ENCODE peak calls at places on chromosomes 13 and 19, in six cellular contexts. One of them, this sample, is unnamed.

GRCh38 chr13:26327905-26328304 is 74.0 kb downstream of the CDK8 start:
- DNase-seq in GM23338: no peak
- DNase-seq in colonic mucosa: no peak
- DNase-seq in heart right ventricle: no peak
- DNase-seq in MG63: no peak
- DNase-seq in CD8-positive, alpha-beta memory T cell: no peak
- DNase-seq in this sample: no peak

GRCh38 chr19:33868076-33868735 is 71.5 kb downstream of the KCTD15 start:
- DNase-seq in CD8-positive, alpha-beta memory T cell: no peak
- DNase-seq in colonic mucosa: no peak
- DNase-seq in GM23338: no peak
- DNase-seq in heart right ventricle: no peak
- DNase-seq in MG63: no peak
- DNase-seq in this sample: no peak

GRCh38 chr13:22175815-22176214 is 504.9 kb downstream of the FGF9 start:
- DNase-seq in heart right ventricle: no peak
- DNase-seq in CD8-positive, alpha-beta memory T cell: no peak
- DNase-seq in colonic mucosa: no peak
- DNase-seq in GM23338: peak; percentile 18
- DNase-seq in MG63: no peak
- DNase-seq in this sample: no peak

GRCh38 chr13:35164324-35164932 is 222.4 kb downstream of the NBEA start:
- DNase-seq in colonic mucosa: no peak
- DNase-seq in GM23338: peak; percentile 76
- DNase-seq in CD8-positive, alpha-beta memory T cell: no peak
- DNase-seq in heart right ventricle: no peak
- DNase-seq in MG63: no peak
- DNase-seq in this sample: no peak

GRCh38 chr13:101785858-101786257 is 333.4 kb downstream of the ITGBL1 start:
- DNase-seq in heart right ventricle: peak; percentile 14
- DNase-seq in colonic mucosa: no peak
- DNase-seq in CD8-positive, alpha-beta memory T cell: no peak
- DNase-seq in MG63: peak; percentile 28
- DNase-seq in GM23338: peak; percentile 77
- DNase-seq in this sample: no peak

GRCh38 chr13:26568132-26568815 is 10.8 kb downstream of the WASF3 start:
- DNase-seq in colonic mucosa: no peak
- DNase-seq in heart right ventricle: no peak
- DNase-seq in CD8-positive, alpha-beta memory T cell: no peak
- DNase-seq in MG63: no peak
- DNase-seq in GM23338: peak; percentile 16
- DNase-seq in this sample: no peak

GRCh38 chr13:81771948-81772347 is 1431.0 kb upstream of the SPRY2 start:
- DNase-seq in GM23338: no peak
- DNase-seq in CD8-positive, alpha-beta memory T cell: no peak
- DNase-seq in heart right ventricle: no peak
- DNase-seq in colonic mucosa: no peak
- DNase-seq in MG63: no peak
- DNase-seq in this sample: no peak

GRCh38 chr13:110304256-110304655 is 2.7 kb downstream of the COL4A1 start:
- DNase-seq in CD8-positive, alpha-beta memory T cell: no peak
- DNase-seq in heart right ventricle: no peak
- DNase-seq in colonic mucosa: no peak
- DNase-seq in GM23338: no peak
- DNase-seq in MG63: no peak
- DNase-seq in this sample: no peak

GRCh38 chr13:34577051-34577450 is 365.0 kb upstream of the NBEA start:
- DNase-seq in colonic mucosa: no peak
- DNase-seq in GM23338: no peak
- DNase-seq in CD8-positive, alpha-beta memory T cell: no peak
- DNase-seq in heart right ventricle: no peak
- DNase-seq in MG63: no peak
- DNase-seq in this sample: no peak

GRCh38 chr13:109273326-109273751 is 513.0 kb downstream of the IRS2 start:
- DNase-seq in MG63: no peak
- DNase-seq in heart right ventricle: no peak
- DNase-seq in GM23338: no peak
- DNase-seq in colonic mucosa: no peak
- DNase-seq in CD8-positive, alpha-beta memory T cell: no peak
- DNase-seq in this sample: no peak

GRCh38 chr13:104586010-104586746 is 1520.0 kb upstream of the SLC10A2 start:
- DNase-seq in CD8-positive, alpha-beta memory T cell: no peak
- DNase-seq in GM23338: peak; percentile 6
- DNase-seq in heart right ventricle: no peak
- DNase-seq in colonic mucosa: peak; percentile 57
- DNase-seq in MG63: no peak
- DNase-seq in this sample: no peak

GRCh38 chr13:114112826-114113322 is 19.5 kb downstream of the RASA3 start:
- DNase-seq in GM23338: peak; percentile 59
- DNase-seq in heart right ventricle: no peak
- DNase-seq in colonic mucosa: no peak
- DNase-seq in CD8-positive, alpha-beta memory T cell: peak; percentile 34
- DNase-seq in MG63: no peak
- DNase-seq in this sample: no peak

GRCh38 chr13:112746044-112746443 is 56.2 kb downstream of the ATP11A start:
- DNase-seq in GM23338: no peak
- DNase-seq in heart right ventricle: no peak
- DNase-seq in MG63: no peak
- DNase-seq in colonic mucosa: no peak
- DNase-seq in CD8-positive, alpha-beta memory T cell: no peak
- DNase-seq in this sample: no peak

GRCh38 chr19:47255947-47256687 is at the start of gene CCDC9:
- DNase-seq in GM23338: peak; percentile 98
- DNase-seq in colonic mucosa: peak; percentile 96
- DNase-seq in CD8-positive, alpha-beta memory T cell: peak; percentile 96
- DNase-seq in MG63: peak; percentile 98
- DNase-seq in heart right ventricle: peak; percentile 95
- DNase-seq in this sample: peak; percentile 85

GRCh38 chr13:24456396-24456795 is 56.2 kb downstream of the PARP4 start:
- DNase-seq in MG63: no peak
- DNase-seq in GM23338: no peak
- DNase-seq in colonic mucosa: no peak
- DNase-seq in heart right ventricle: no peak
- DNase-seq in CD8-positive, alpha-beta memory T cell: no peak
- DNase-seq in this sample: no peak

GRCh38 chr13:73983109-73983508 is 151.1 kb downstream of the KLF12 start:
- DNase-seq in heart right ventricle: no peak
- DNase-seq in MG63: peak; percentile 24
- DNase-seq in CD8-positive, alpha-beta memory T cell: no peak
- DNase-seq in colonic mucosa: no peak
- DNase-seq in GM23338: no peak
- DNase-seq in this sample: no peak

GRCh38 chr19:33273065-33273736 is 29.1 kb downstream of the CEBPA start:
- DNase-seq in heart right ventricle: no peak
- DNase-seq in MG63: no peak
- DNase-seq in GM23338: no peak
- DNase-seq in colonic mucosa: no peak
- DNase-seq in CD8-positive, alpha-beta memory T cell: no peak
- DNase-seq in this sample: no peak

GRCh38 chr13:33953203-33953602 is 135.3 kb downstream of the RFC3 start:
- DNase-seq in CD8-positive, alpha-beta memory T cell: no peak
- DNase-seq in GM23338: no peak
- DNase-seq in heart right ventricle: no peak
- DNase-seq in MG63: no peak
- DNase-seq in colonic mucosa: no peak
- DNase-seq in this sample: no peak

GRCh38 chr19:55495646-55496349 is 7.6 kb downstream of the SSC5D start:
- DNase-seq in GM23338: no peak
- DNase-seq in colonic mucosa: no peak
- DNase-seq in heart right ventricle: no peak
- DNase-seq in CD8-positive, alpha-beta memory T cell: no peak
- DNase-seq in MG63: no peak
- DNase-seq in this sample: no peak

GRCh38 chr13:28475916-28476725 is 18.8 kb downstream of the FLT1 start:
- DNase-seq in CD8-positive, alpha-beta memory T cell: no peak
- DNase-seq in colonic mucosa: no peak
- DNase-seq in heart right ventricle: no peak
- DNase-seq in MG63: no peak
- DNase-seq in GM23338: no peak
- DNase-seq in this sample: no peak

GRCh38 chr13:110915874-110916670 is 1.2 kb upstream of the ANKRD10 start:
- DNase-seq in GM23338: no peak
- DNase-seq in MG63: no peak
- DNase-seq in heart right ventricle: no peak
- DNase-seq in CD8-positive, alpha-beta memory T cell: no peak
- DNase-seq in colonic mucosa: no peak
- DNase-seq in this sample: no peak

GRCh38 chr13:46728777-46729176 is 68.2 kb downstream of the ESD start:
- DNase-seq in colonic mucosa: no peak
- DNase-seq in MG63: no peak
- DNase-seq in CD8-positive, alpha-beta memory T cell: no peak
- DNase-seq in heart right ventricle: no peak
- DNase-seq in GM23338: peak; percentile 78
- DNase-seq in this sample: no peak

GRCh38 chr13:73943137-73943964 is 190.9 kb downstream of the KLF12 start:
- DNase-seq in colonic mucosa: no peak
- DNase-seq in CD8-positive, alpha-beta memory T cell: no peak
- DNase-seq in GM23338: no peak
- DNase-seq in MG63: no peak
- DNase-seq in heart right ventricle: no peak
- DNase-seq in this sample: no peak

GRCh38 chr13:32243695-32244094 is 71.5 kb downstream of the ZAR1L start:
- DNase-seq in heart right ventricle: no peak
- DNase-seq in colonic mucosa: no peak
- DNase-seq in GM23338: no peak
- DNase-seq in CD8-positive, alpha-beta memory T cell: no peak
- DNase-seq in MG63: no peak
- DNase-seq in this sample: no peak
- H3K27me3 ChIP-seq in heart right ventricle: no peaks in the 10 kb centered on the region
- H3K27me3 ChIP-seq in colonic mucosa: no peaks in the 10 kb centered on the region
- H3K27me3 ChIP-seq in GM23338: no peaks in the 10 kb centered on the region
- H3K27me3 ChIP-seq in CD8-positive, alpha-beta memory T cell: no peaks in the 10 kb centered on the region
- H3K27me3 ChIP-seq in MG63: no peaks in the 10 kb centered on the region
- H3K27me3 ChIP-seq in this sample: no peaks in the 10 kb centered on the region

DNA sequence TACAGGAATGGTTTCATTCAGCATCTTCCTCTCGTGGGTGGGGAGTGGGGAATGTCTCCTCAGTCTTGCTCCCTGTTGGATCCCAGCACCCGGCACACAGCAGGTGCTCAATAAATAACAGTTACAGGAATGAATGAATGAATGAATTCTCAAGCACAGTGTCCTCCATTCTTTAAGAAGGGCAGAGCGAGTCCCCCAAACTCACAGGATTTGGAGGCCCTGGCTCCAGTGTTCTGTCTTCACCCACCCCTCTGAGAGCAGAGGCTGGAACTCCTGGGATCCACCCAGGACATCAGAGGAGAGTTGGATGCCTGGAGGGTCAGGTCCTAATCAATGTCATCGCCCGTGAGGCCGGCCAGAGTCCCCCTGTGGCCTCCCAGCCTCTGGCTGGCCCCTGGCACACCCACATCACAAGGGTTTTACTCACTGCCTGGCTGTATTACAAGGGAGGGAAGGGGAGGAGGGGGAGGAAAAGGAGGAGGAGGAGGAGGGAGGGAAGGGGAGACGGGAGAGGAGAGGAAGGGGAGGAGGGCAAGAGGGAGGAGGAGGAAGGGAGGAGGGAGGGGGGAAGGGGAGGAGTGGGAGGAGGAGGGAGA is 8.7 kb upstream of the CREB3L3 start:
- DNase-seq in colonic mucosa: peak; percentile 81
- DNase-seq in GM23338: no peak
- DNase-seq in MG63: peak; percentile 27
- DNase-seq in heart right ventricle: no peak
- DNase-seq in CD8-positive, alpha-beta memory T cell: no peak
- DNase-seq in this sample: no peak
- H3K27me3 ChIP-seq in colonic mucosa: no peaks in the 10 kb centered on the region
- H3K27me3 ChIP-seq in GM23338: no peaks in the 10 kb centered on the region
- H3K27me3 ChIP-seq in MG63: no peaks in the 10 kb centered on the region
- H3K27me3 ChIP-seq in heart right ventricle: peaks cover 9% of the 10 kb centered on the region
- H3K27me3 ChIP-seq in CD8-positive, alpha-beta memory T cell: peaks cover 5% of the 10 kb centered on the region
- H3K27me3 ChIP-seq in this sample: peaks cover 8% of the 10 kb centered on the region

DNA sequence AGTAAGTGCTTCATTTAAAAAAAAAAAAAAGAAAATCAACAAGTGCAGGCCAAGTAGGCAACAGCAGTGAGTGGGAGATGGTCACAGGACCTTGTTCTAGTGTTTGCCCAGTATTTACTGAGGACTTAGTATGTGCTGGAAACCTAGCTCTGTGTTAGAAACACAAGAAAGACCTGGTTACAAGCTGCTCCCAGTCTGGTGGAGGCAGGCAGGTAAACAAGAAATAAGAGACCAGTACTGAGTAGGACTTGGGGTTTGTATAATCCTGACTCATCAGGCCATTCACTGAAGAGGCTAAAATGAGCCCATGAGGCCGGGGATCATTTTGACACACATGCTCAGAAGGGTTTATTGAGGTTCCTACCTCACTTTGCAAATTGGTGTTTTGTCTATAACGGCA is 21.5 kb upstream of the SERPINE3 start:
- DNase-seq in colonic mucosa: no peak
- DNase-seq in MG63: no peak
- DNase-seq in CD8-positive, alpha-beta memory T cell: no peak
- DNase-seq in heart right ventricle: no peak
- DNase-seq in GM23338: no peak
- DNase-seq in this sample: no peak
- H3K27me3 ChIP-seq in colonic mucosa: no peaks in the 10 kb centered on the region
- H3K27me3 ChIP-seq in MG63: no peaks in the 10 kb centered on the region
- H3K27me3 ChIP-seq in CD8-positive, alpha-beta memory T cell: no peaks in the 10 kb centered on the region
- H3K27me3 ChIP-seq in heart right ventricle: no peaks in the 10 kb centered on the region
- H3K27me3 ChIP-seq in GM23338: no peaks in the 10 kb centered on the region
- H3K27me3 ChIP-seq in this sample: no peaks in the 10 kb centered on the region

GRCh38 chr19:41545547-41545946 is 30.4 kb upstream of the CEACAM21 start:
- DNase-seq in GM23338: no peak
- DNase-seq in colonic mucosa: no peak
- DNase-seq in CD8-positive, alpha-beta memory T cell: no peak
- DNase-seq in MG63: no peak
- DNase-seq in heart right ventricle: no peak
- DNase-seq in this sample: no peak

GRCh38 chr19:41540041-41540695 is 35.8 kb upstream of the CEACAM21 start:
- DNase-seq in MG63: no peak
- DNase-seq in colonic mucosa: no peak
- DNase-seq in GM23338: no peak
- DNase-seq in heart right ventricle: no peak
- DNase-seq in CD8-positive, alpha-beta memory T cell: no peak
- DNase-seq in this sample: no peak

GRCh38 chr19:41543582-41543981 is 32.4 kb upstream of the CEACAM21 start:
- DNase-seq in MG63: no peak
- DNase-seq in GM23338: no peak
- DNase-seq in CD8-positive, alpha-beta memory T cell: no peak
- DNase-seq in heart right ventricle: no peak
- DNase-seq in colonic mucosa: no peak
- DNase-seq in this sample: no peak

GRCh38 chr19:41542622-41543021 is 33.3 kb upstream of the CEACAM21 start:
- DNase-seq in CD8-positive, alpha-beta memory T cell: no peak
- DNase-seq in heart right ventricle: no peak
- DNase-seq in GM23338: no peak
- DNase-seq in MG63: no peak
- DNase-seq in colonic mucosa: no peak
- DNase-seq in this sample: no peak

DNA sequence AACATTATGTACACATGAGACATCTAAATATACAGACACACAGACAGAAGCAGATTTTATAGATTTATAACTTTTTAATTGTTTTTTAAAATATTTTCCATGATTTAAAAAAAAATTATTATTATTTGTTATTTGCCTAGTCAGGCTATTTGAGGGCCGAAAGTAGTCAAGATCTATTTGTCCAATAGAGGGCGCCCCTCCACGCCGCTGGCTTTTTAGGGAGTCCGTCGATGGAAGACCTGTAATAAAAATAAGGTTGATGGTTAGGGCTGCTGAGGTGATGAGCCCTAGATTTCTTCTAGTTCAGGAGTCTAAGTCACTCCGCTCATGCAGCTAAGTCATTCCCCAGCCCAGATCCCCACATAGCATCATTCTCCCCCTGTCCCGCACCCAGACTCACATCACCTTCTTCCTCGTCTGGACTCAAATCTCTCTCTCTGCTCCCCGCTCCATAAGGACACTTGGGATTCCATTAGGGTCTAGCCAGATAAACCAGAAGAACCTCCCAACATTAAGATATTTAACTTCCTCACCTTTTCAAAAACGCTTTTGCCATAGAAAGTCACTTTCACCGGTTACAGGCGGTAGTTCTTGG is 33.9 kb upstream of the CEACAM21 start:
- DNase-seq in MG63: peak; percentile 23
- DNase-seq in CD8-positive, alpha-beta memory T cell: peak; percentile 86
- DNase-seq in colonic mucosa: peak; percentile 76
- DNase-seq in GM23338: peak; percentile 87
- DNase-seq in heart right ventricle: peak; percentile 53
- DNase-seq in this sample: peak; percentile 81
- H3K27me3 ChIP-seq in MG63: peaks cover 12% of the 10 kb centered on the region
- H3K27me3 ChIP-seq in CD8-positive, alpha-beta memory T cell: no peaks in the 10 kb centered on the region
- H3K27me3 ChIP-seq in colonic mucosa: no peaks in the 10 kb centered on the region
- H3K27me3 ChIP-seq in GM23338: no peaks in the 10 kb centered on the region
- H3K27me3 ChIP-seq in heart right ventricle: peaks cover 3% of the 10 kb centered on the region
- H3K27me3 ChIP-seq in this sample: no peaks in the 10 kb centered on the region

This sample was measured in CD4-positive, alpha-beta T cell.